ENCODE peak calls at places on chromosomes 12 and 14, in ten cellular contexts. One of them, this sample, is unnamed. For H3K4me1 and H3K9me3, the result is how much of the 10 kb centered on the place peaks cover.

GRCh38 chr12:78034025-78034424 is 203.3 kb downstream of the NAV3 start:
- DNase-seq in left lung: no peak
- DNase-seq in IMR-90: peak
- DNase-seq in stomach: no peak
- DNase-seq in HepG2: no peak
- DNase-seq in body of pancreas: no peak
- DNase-seq in effector memory CD4-positive, alpha-beta T cell: no peak
- DNase-seq in cardiac muscle cell: no peak
- DNase-seq in testis: no peak
- DNase-seq in right atrium auricular region: no peak
- DNase-seq in this sample: no peak

GRCh38 chr12:295132-295531 is 32.5 kb upstream of the SLC6A13 start:
- DNase-seq in left lung: no peak
- DNase-seq in IMR-90: no peak
- DNase-seq in stomach: no peak
- DNase-seq in HepG2: no peak
- DNase-seq in body of pancreas: no peak
- DNase-seq in effector memory CD4-positive, alpha-beta T cell: no peak
- DNase-seq in cardiac muscle cell: no peak
- DNase-seq in testis: no peak
- DNase-seq in right atrium auricular region: no peak
- DNase-seq in this sample: no peak

GRCh38 chr14:70398706-70399431 is 18.0 kb downstream of the SYNJ2BP start:
- DNase-seq in left lung: no peak
- DNase-seq in IMR-90: no peak
- DNase-seq in stomach: no peak
- DNase-seq in HepG2: no peak
- DNase-seq in body of pancreas: no peak
- DNase-seq in effector memory CD4-positive, alpha-beta T cell: no peak
- DNase-seq in cardiac muscle cell: no peak
- DNase-seq in testis: no peak
- DNase-seq in right atrium auricular region: no peak
- DNase-seq in this sample: no peak

GRCh38 chr14:89378119-89378518 is 38.9 kb downstream of the FOXN3 start:
- DNase-seq in left lung: no peak
- DNase-seq in IMR-90: peak
- DNase-seq in stomach: no peak
- DNase-seq in HepG2: no peak
- DNase-seq in body of pancreas: no peak
- DNase-seq in effector memory CD4-positive, alpha-beta T cell: no peak
- DNase-seq in cardiac muscle cell: no peak
- DNase-seq in testis: peak
- DNase-seq in right atrium auricular region: no peak
- DNase-seq in this sample: no peak

GRCh38 chr14:61547186-61548121 is 147.9 kb upstream of the HIF1A start:
- DNase-seq in left lung: no peak
- DNase-seq in IMR-90: peak
- DNase-seq in stomach: no peak
- DNase-seq in HepG2: no peak
- DNase-seq in body of pancreas: no peak
- DNase-seq in effector memory CD4-positive, alpha-beta T cell: no peak
- DNase-seq in cardiac muscle cell: no peak
- DNase-seq in testis: no peak
- DNase-seq in right atrium auricular region: no peak
- DNase-seq in this sample: no peak

GRCh38 chr12:68001486-68002466 is 12.5 kb downstream of the IFNG-AS1 start:
- DNase-seq in left lung: no peak
- DNase-seq in IMR-90: peak
- DNase-seq in stomach: no peak
- DNase-seq in HepG2: no peak
- DNase-seq in body of pancreas: no peak
- DNase-seq in effector memory CD4-positive, alpha-beta T cell: no peak
- DNase-seq in cardiac muscle cell: peak
- DNase-seq in testis: no peak
- DNase-seq in right atrium auricular region: no peak
- DNase-seq in this sample: no peak

GRCh38 chr14:81269100-81269978 is 48.6 kb upstream of the GTF2A1 start:
- DNase-seq in left lung: no peak
- DNase-seq in IMR-90: peak
- DNase-seq in stomach: no peak
- DNase-seq in HepG2: peak
- DNase-seq in body of pancreas: peak
- DNase-seq in effector memory CD4-positive, alpha-beta T cell: no peak
- DNase-seq in cardiac muscle cell: peak
- DNase-seq in testis: no peak
- DNase-seq in right atrium auricular region: no peak
- DNase-seq in this sample: peak

GRCh38 chr14:68814376-68815287 is 21.8 kb upstream of the ZFP36L1 start:
- DNase-seq in left lung: no peak
- DNase-seq in IMR-90: peak
- DNase-seq in stomach: no peak
- DNase-seq in HepG2: peak
- DNase-seq in body of pancreas: peak
- DNase-seq in effector memory CD4-positive, alpha-beta T cell: no peak
- DNase-seq in cardiac muscle cell: peak
- DNase-seq in testis: peak
- DNase-seq in right atrium auricular region: peak
- DNase-seq in this sample: peak

GRCh38 chr12:25195056-25195971 is at the start of the genes DNAI7 and ETFRF1:
- DNase-seq in left lung: peak
- DNase-seq in IMR-90: peak
- DNase-seq in stomach: peak
- DNase-seq in HepG2: peak
- DNase-seq in body of pancreas: peak
- DNase-seq in effector memory CD4-positive, alpha-beta T cell: peak
- DNase-seq in cardiac muscle cell: peak
- DNase-seq in testis: peak
- DNase-seq in right atrium auricular region: peak
- DNase-seq in this sample: peak

GRCh38 chr12:25197608-25198007 is 2.6 kb downstream of the ETFRF1 start:
- DNase-seq in left lung: no peak
- DNase-seq in IMR-90: no peak
- DNase-seq in stomach: no peak
- DNase-seq in HepG2: no peak
- DNase-seq in body of pancreas: no peak
- DNase-seq in effector memory CD4-positive, alpha-beta T cell: no peak
- DNase-seq in cardiac muscle cell: no peak
- DNase-seq in testis: no peak
- DNase-seq in right atrium auricular region: no peak
- DNase-seq in this sample: no peak

GRCh38 chr12:25189656-25190055 is 5.3 kb downstream of the DNAI7 start:
- DNase-seq in left lung: no peak
- DNase-seq in IMR-90: peak
- DNase-seq in stomach: no peak
- DNase-seq in HepG2: no peak
- DNase-seq in body of pancreas: no peak
- DNase-seq in effector memory CD4-positive, alpha-beta T cell: no peak
- DNase-seq in cardiac muscle cell: no peak
- DNase-seq in testis: no peak
- DNase-seq in right atrium auricular region: no peak
- DNase-seq in this sample: no peak

GRCh38 chr12:25194722-25195055 is 271 bp downstream of the DNAI7 start:
- DNase-seq in left lung: no peak
- DNase-seq in IMR-90: no peak
- DNase-seq in stomach: no peak
- DNase-seq in HepG2: no peak
- DNase-seq in body of pancreas: no peak
- DNase-seq in effector memory CD4-positive, alpha-beta T cell: no peak
- DNase-seq in cardiac muscle cell: no peak
- DNase-seq in testis: no peak
- DNase-seq in right atrium auricular region: no peak
- DNase-seq in this sample: no peak

GRCh38 chr12:25194211-25194610 is 749 bp downstream of the DNAI7 start:
- DNase-seq in left lung: no peak
- DNase-seq in IMR-90: no peak
- DNase-seq in stomach: no peak
- DNase-seq in HepG2: no peak
- DNase-seq in body of pancreas: no peak
- DNase-seq in effector memory CD4-positive, alpha-beta T cell: no peak
- DNase-seq in cardiac muscle cell: no peak
- DNase-seq in testis: no peak
- DNase-seq in right atrium auricular region: no peak
- DNase-seq in this sample: no peak
- H3K4me3 ChIP-seq in left lung: peak
- H3K4me3 ChIP-seq in IMR-90: no peak
- H3K4me3 ChIP-seq in stomach: peak
- H3K4me3 ChIP-seq in HepG2: peak
- H3K4me3 ChIP-seq in body of pancreas: no peak
- H3K4me3 ChIP-seq in effector memory CD4-positive, alpha-beta T cell: peak
- H3K4me3 ChIP-seq in cardiac muscle cell: peak
- H3K4me3 ChIP-seq in testis: peak
- H3K4me3 ChIP-seq in right atrium auricular region: no peak
- H3K4me3 ChIP-seq in this sample: no peak

GRCh38 chr12:2353691-2354090 is 300.9 kb downstream of the CACNA1C start:
- DNase-seq in left lung: peak
- DNase-seq in IMR-90: no peak
- DNase-seq in stomach: no peak
- DNase-seq in HepG2: no peak
- DNase-seq in body of pancreas: no peak
- DNase-seq in effector memory CD4-positive, alpha-beta T cell: no peak
- DNase-seq in cardiac muscle cell: no peak
- DNase-seq in testis: no peak
- DNase-seq in right atrium auricular region: no peak
- DNase-seq in this sample: no peak

GRCh38 chr12:2355198-2355597 is 302.4 kb downstream of the CACNA1C start:
- DNase-seq in left lung: peak
- DNase-seq in IMR-90: no peak
- DNase-seq in stomach: no peak
- DNase-seq in HepG2: no peak
- DNase-seq in body of pancreas: no peak
- DNase-seq in effector memory CD4-positive, alpha-beta T cell: no peak
- DNase-seq in cardiac muscle cell: no peak
- DNase-seq in testis: no peak
- DNase-seq in right atrium auricular region: no peak
- DNase-seq in this sample: no peak

GRCh38 chr12:2354151-2354991 is 301.6 kb downstream of the CACNA1C start:
- DNase-seq in left lung: peak
- DNase-seq in IMR-90: no peak
- DNase-seq in stomach: no peak
- DNase-seq in HepG2: no peak
- DNase-seq in body of pancreas: no peak
- DNase-seq in effector memory CD4-positive, alpha-beta T cell: no peak
- DNase-seq in cardiac muscle cell: peak
- DNase-seq in testis: no peak
- DNase-seq in right atrium auricular region: no peak
- DNase-seq in this sample: no peak

GRCh38 chr12:2356601-2357125 is 303.9 kb downstream of the CACNA1C start:
- DNase-seq in left lung: no peak
- DNase-seq in IMR-90: no peak
- DNase-seq in stomach: no peak
- DNase-seq in HepG2: no peak
- DNase-seq in body of pancreas: no peak
- DNase-seq in effector memory CD4-positive, alpha-beta T cell: no peak
- DNase-seq in cardiac muscle cell: no peak
- DNase-seq in testis: no peak
- DNase-seq in right atrium auricular region: no peak
- DNase-seq in this sample: no peak

GRCh38 chr12:2355604-2356003 is 302.8 kb downstream of the CACNA1C start:
- DNase-seq in left lung: no peak
- DNase-seq in IMR-90: no peak
- DNase-seq in stomach: no peak
- DNase-seq in HepG2: no peak
- DNase-seq in body of pancreas: no peak
- DNase-seq in effector memory CD4-positive, alpha-beta T cell: no peak
- DNase-seq in cardiac muscle cell: no peak
- DNase-seq in testis: no peak
- DNase-seq in right atrium auricular region: no peak
- DNase-seq in this sample: no peak
- H3K4me1 ChIP-seq in left lung: under half
- H3K4me1 ChIP-seq in IMR-90: under half
- H3K4me1 ChIP-seq in stomach: under half
- H3K4me1 ChIP-seq in HepG2: under half
- H3K4me1 ChIP-seq in body of pancreas: under half
- H3K4me1 ChIP-seq in effector memory CD4-positive, alpha-beta T cell: under half
- H3K4me1 ChIP-seq in cardiac muscle cell: under half
- H3K4me1 ChIP-seq in testis: under half
- H3K4me1 ChIP-seq in right atrium auricular region: under half
- H3K4me1 ChIP-seq in this sample: under half

DNA sequence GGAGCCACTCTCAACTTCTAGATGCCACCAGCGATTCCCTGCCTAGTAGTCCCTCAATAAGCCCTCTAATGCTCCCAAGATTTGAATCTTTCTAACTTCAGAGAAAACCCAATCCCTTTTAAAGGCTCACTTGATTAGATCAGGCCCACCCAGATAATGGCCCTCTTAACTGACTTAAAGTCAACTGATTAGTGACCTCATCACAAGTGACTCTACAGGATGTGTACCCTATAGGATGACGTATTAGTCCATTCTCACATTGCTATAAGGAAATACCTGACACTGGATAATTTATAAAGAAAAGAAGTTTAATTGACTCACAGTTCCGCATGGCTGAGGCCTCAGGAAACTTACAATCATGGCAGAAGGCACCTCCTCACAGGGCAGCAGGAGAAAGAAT is 49.1 kb downstream of the ANKS1B start:
- DNase-seq in left lung: no peak
- DNase-seq in IMR-90: no peak
- DNase-seq in stomach: no peak
- DNase-seq in HepG2: no peak
- DNase-seq in body of pancreas: no peak
- DNase-seq in effector memory CD4-positive, alpha-beta T cell: no peak
- DNase-seq in cardiac muscle cell: no peak
- DNase-seq in testis: no peak
- DNase-seq in right atrium auricular region: no peak
- DNase-seq in this sample: no peak
- H3K9me3 ChIP-seq in left lung: under half
- H3K9me3 ChIP-seq in IMR-90: under half
- H3K9me3 ChIP-seq in stomach: under half
- H3K9me3 ChIP-seq in HepG2: under half
- H3K9me3 ChIP-seq in body of pancreas: under half
- H3K9me3 ChIP-seq in effector memory CD4-positive, alpha-beta T cell: under half
- H3K9me3 ChIP-seq in cardiac muscle cell: under half
- H3K9me3 ChIP-seq in testis: under half
- H3K9me3 ChIP-seq in right atrium auricular region: under half
- H3K9me3 ChIP-seq in this sample: under half

GRCh38 chr14:93571275-93571674 is 140.5 kb downstream of the UNC79 start:
- DNase-seq in left lung: no peak
- DNase-seq in IMR-90: no peak
- DNase-seq in stomach: no peak
- DNase-seq in HepG2: no peak
- DNase-seq in body of pancreas: no peak
- DNase-seq in effector memory CD4-positive, alpha-beta T cell: no peak
- DNase-seq in cardiac muscle cell: no peak
- DNase-seq in testis: no peak
- DNase-seq in right atrium auricular region: no peak
- DNase-seq in this sample: no peak

GRCh38 chr14:93564918-93565317 is 134.2 kb downstream of the UNC79 start:
- DNase-seq in left lung: no peak
- DNase-seq in IMR-90: no peak
- DNase-seq in stomach: no peak
- DNase-seq in HepG2: no peak
- DNase-seq in body of pancreas: no peak
- DNase-seq in effector memory CD4-positive, alpha-beta T cell: no peak
- DNase-seq in cardiac muscle cell: no peak
- DNase-seq in testis: no peak
- DNase-seq in right atrium auricular region: no peak
- DNase-seq in this sample: no peak

DNA sequence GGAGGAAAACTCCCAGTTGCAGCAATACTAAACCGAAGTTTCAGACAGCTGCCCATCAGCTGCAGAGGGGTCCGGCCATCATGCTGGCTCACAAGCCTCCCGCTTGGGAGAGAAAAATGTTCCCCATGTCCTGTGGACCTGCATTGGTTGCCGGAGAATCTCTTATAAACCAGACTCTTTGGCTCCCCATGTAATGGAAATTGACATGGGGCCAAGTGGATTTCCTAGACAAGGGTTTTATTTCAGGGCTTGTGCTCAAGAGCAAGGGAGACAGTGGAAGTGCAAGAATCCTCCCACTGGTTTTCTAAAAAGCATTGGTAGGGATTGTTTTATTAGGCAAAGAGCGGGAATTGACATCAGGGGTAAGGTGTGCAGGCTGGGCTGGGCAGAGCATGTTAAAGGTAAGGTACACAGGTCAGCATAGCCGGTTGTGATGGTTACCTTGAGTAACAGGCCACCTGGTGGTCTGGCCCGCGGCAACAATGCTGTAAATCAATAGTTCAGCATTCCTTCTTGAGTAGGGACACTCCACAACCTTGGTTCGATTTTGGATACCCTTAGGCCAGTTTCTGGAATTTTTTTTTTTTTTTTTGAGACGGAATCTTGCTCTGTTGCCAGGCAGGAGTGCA is 135.4 kb downstream of the UNC79 start:
- DNase-seq in left lung: no peak
- DNase-seq in IMR-90: no peak
- DNase-seq in stomach: no peak
- DNase-seq in HepG2: no peak
- DNase-seq in body of pancreas: no peak
- DNase-seq in effector memory CD4-positive, alpha-beta T cell: no peak
- DNase-seq in cardiac muscle cell: peak
- DNase-seq in testis: no peak
- DNase-seq in right atrium auricular region: no peak
- DNase-seq in this sample: no peak
- H3K4me3 ChIP-seq in left lung: no peak
- H3K4me3 ChIP-seq in IMR-90: no peak
- H3K4me3 ChIP-seq in stomach: no peak
- H3K4me3 ChIP-seq in HepG2: no peak
- H3K4me3 ChIP-seq in body of pancreas: no peak
- H3K4me3 ChIP-seq in effector memory CD4-positive, alpha-beta T cell: no peak
- H3K4me3 ChIP-seq in cardiac muscle cell: no peak
- H3K4me3 ChIP-seq in testis: no peak
- H3K4me3 ChIP-seq in right atrium auricular region: no peak
- H3K4me3 ChIP-seq in this sample: no peak

This sample was measured in Peyer's patch.